ENCODE peak calls at places on chromosomes 3 and 15, in five cellular contexts. One of them, this sample, is unnamed.
A peak's percentile ranks its signal among the peaks of the same experiment; 100 is the strongest.

GRCh38 chr3:155791190-155791589 is 14.9 kb downstream of the C3orf33 start:
- DNase-seq in body of pancreas: no peak
- DNase-seq in neural crest cell: no peak
- DNase-seq in T47D: peak; percentile 46
- DNase-seq in stimulated activated CD4-positive, alpha-beta T cell treated with anti-CD3 and anti-CD28 coated beads, Interleukin-4, amount 100 ng/mL, for 48 hours: no peak
- DNase-seq in this sample: no peak

GRCh38 chr15:101522091-101522490 is 32.6 kb upstream of the PCSK6 start:
- DNase-seq in body of pancreas: no peak
- DNase-seq in neural crest cell: no peak
- DNase-seq in T47D: no peak
- DNase-seq in stimulated activated CD4-positive, alpha-beta T cell treated with anti-CD3 and anti-CD28 coated beads, Interleukin-4, amount 100 ng/mL, for 48 hours: no peak
- DNase-seq in this sample: no peak

GRCh38 chr3:171844873-171845272 is 1.7 kb downstream of the TMEM212 start:
- DNase-seq in body of pancreas: no peak
- DNase-seq in neural crest cell: no peak
- DNase-seq in T47D: peak; percentile 45
- DNase-seq in stimulated activated CD4-positive, alpha-beta T cell treated with anti-CD3 and anti-CD28 coated beads, Interleukin-4, amount 100 ng/mL, for 48 hours: no peak
- DNase-seq in this sample: no peak

GRCh38 chr3:64555351-64555750 is 132.4 kb downstream of the ADAMTS9 start:
- DNase-seq in body of pancreas: no peak
- DNase-seq in neural crest cell: no peak
- DNase-seq in T47D: no peak
- DNase-seq in stimulated activated CD4-positive, alpha-beta T cell treated with anti-CD3 and anti-CD28 coated beads, Interleukin-4, amount 100 ng/mL, for 48 hours: no peak
- DNase-seq in this sample: no peak

GRCh38 chr3:127458698-127459097 is 131.8 kb downstream of the TPRA1 start:
- DNase-seq in body of pancreas: peak; percentile 12
- DNase-seq in neural crest cell: peak; percentile 92
- DNase-seq in T47D: peak; percentile 61
- DNase-seq in stimulated activated CD4-positive, alpha-beta T cell treated with anti-CD3 and anti-CD28 coated beads, Interleukin-4, amount 100 ng/mL, for 48 hours: no peak
- DNase-seq in this sample: peak; percentile 58

GRCh38 chr15:74657846-74658245 is 38.0 kb downstream of the EDC3 start:
- DNase-seq in body of pancreas: no peak
- DNase-seq in neural crest cell: no peak
- DNase-seq in T47D: no peak
- DNase-seq in stimulated activated CD4-positive, alpha-beta T cell treated with anti-CD3 and anti-CD28 coated beads, Interleukin-4, amount 100 ng/mL, for 48 hours: no peak
- DNase-seq in this sample: no peak

GRCh38 chr15:58039260-58040035 is 26.1 kb downstream of the ALDH1A2 start:
- DNase-seq in body of pancreas: no peak
- DNase-seq in neural crest cell: no peak
- DNase-seq in T47D: no peak
- DNase-seq in stimulated activated CD4-positive, alpha-beta T cell treated with anti-CD3 and anti-CD28 coated beads, Interleukin-4, amount 100 ng/mL, for 48 hours: no peak
- DNase-seq in this sample: no peak

GRCh38 chr3:126931806-126932187 is 51.1 kb upstream of the PLXNA1 start:
- DNase-seq in body of pancreas: no peak
- DNase-seq in neural crest cell: no peak
- DNase-seq in T47D: no peak
- DNase-seq in stimulated activated CD4-positive, alpha-beta T cell treated with anti-CD3 and anti-CD28 coated beads, Interleukin-4, amount 100 ng/mL, for 48 hours: no peak
- DNase-seq in this sample: no peak

GRCh38 chr3:185655426-185656320 is 69.6 kb downstream of the SENP2 start:
- DNase-seq in body of pancreas: no peak
- DNase-seq in neural crest cell: no peak
- DNase-seq in T47D: no peak
- DNase-seq in stimulated activated CD4-positive, alpha-beta T cell treated with anti-CD3 and anti-CD28 coated beads, Interleukin-4, amount 100 ng/mL, for 48 hours: no peak
- DNase-seq in this sample: no peak

GRCh38 chr15:86336051-86336788 is 256.5 kb downstream of the AGBL1 start:
- DNase-seq in body of pancreas: no peak
- DNase-seq in neural crest cell: no peak
- DNase-seq in T47D: no peak
- DNase-seq in stimulated activated CD4-positive, alpha-beta T cell treated with anti-CD3 and anti-CD28 coated beads, Interleukin-4, amount 100 ng/mL, for 48 hours: peak; percentile 4
- DNase-seq in this sample: no peak

GRCh38 chr15:91032919-91033803 is 10.8 kb upstream of the VPS33B start:
- DNase-seq in body of pancreas: peak; percentile 98
- DNase-seq in neural crest cell: peak; percentile 31
- DNase-seq in T47D: peak; percentile 91
- DNase-seq in stimulated activated CD4-positive, alpha-beta T cell treated with anti-CD3 and anti-CD28 coated beads, Interleukin-4, amount 100 ng/mL, for 48 hours: peak; percentile 38
- DNase-seq in this sample: peak; percentile 63

GRCh38 chr15:48046813-48047483 is 73.8 kb upstream of the SLC24A5 start:
- DNase-seq in body of pancreas: no peak
- DNase-seq in neural crest cell: no peak
- DNase-seq in T47D: no peak
- DNase-seq in stimulated activated CD4-positive, alpha-beta T cell treated with anti-CD3 and anti-CD28 coated beads, Interleukin-4, amount 100 ng/mL, for 48 hours: no peak
- DNase-seq in this sample: no peak

GRCh38 chr3:159458010-159458409 is 530.6 kb upstream of the IL12A start:
- DNase-seq in body of pancreas: no peak
- DNase-seq in neural crest cell: no peak
- DNase-seq in T47D: peak; percentile 28
- DNase-seq in stimulated activated CD4-positive, alpha-beta T cell treated with anti-CD3 and anti-CD28 coated beads, Interleukin-4, amount 100 ng/mL, for 48 hours: no peak
- DNase-seq in this sample: no peak

GRCh38 chr3:46668116-46668515 is 25.4 kb downstream of the ALS2CL start:
- DNase-seq in body of pancreas: peak; percentile 11
- DNase-seq in neural crest cell: no peak
- DNase-seq in T47D: no peak
- DNase-seq in stimulated activated CD4-positive, alpha-beta T cell treated with anti-CD3 and anti-CD28 coated beads, Interleukin-4, amount 100 ng/mL, for 48 hours: no peak
- DNase-seq in this sample: no peak

This sample was measured in KBM-7.